ENCODE peak calls at places on chromosomes 3 and 15, in seven cellular contexts. I is uterus; F is IMR-90; Y is astrocyte of the spinal cord; N is CD8-positive, alpha-beta T cell; C is stomach; Q is fibroblast of mammary gland. A is an unnamed sample.

GRCh38 chr3:127855246-127855645 is 32.9 kb upstream of the MGLL start:
- DNase-seq in Q (no peak), I (no peak), F (no peak), C (no peak), N (no peak), Y (no peak), A (no peak)

GRCh38 chr15:101022306-101022705 is 103.1 kb downstream of the LRRK1 start:
- DNase-seq in C (peak), I (no peak), Y (no peak), Q (no peak), F (no peak), N (peak), A (peak)

GRCh38 chr3:155658006-155658405 is 86.9 kb downstream of the PLCH1 start:
- DNase-seq in I (no peak), F (no peak), N (no peak), C (no peak), Y (no peak), Q (no peak), A (no peak)

GRCh38 chr3:52372822-52373504 is 56.8 kb downstream of the DNAH1 start:
- DNase-seq in N (no peak), C (peak), Q (no peak), F (no peak), Y (no peak), I (no peak), A (no peak)

GRCh38 chr3:103440539-103441113 is 1005.8 kb downstream of the ZPLD1 start:
- DNase-seq in F (peak), I (no peak), Q (no peak), N (no peak), C (no peak), Y (peak), A (no peak)

GRCh38 chr3:78872195-78872594 is 895.6 kb downstream of the ROBO1 start:
- DNase-seq in I (no peak), Y (no peak), F (no peak), Q (no peak), C (no peak), N (no peak), A (no peak)

GRCh38 chr15:39127925-39128617 is 452.8 kb upstream of the THBS1 start:
- DNase-seq in Y (peak), C (no peak), N (no peak), Q (peak), F (peak), I (no peak), A (no peak)

GRCh38 chr3:103437850-103438249 is 1003.0 kb downstream of the ZPLD1 start:
- DNase-seq in I (no peak), Y (no peak), C (no peak), N (no peak), F (no peak), Q (no peak), A (no peak)

GRCh38 chr3:33186524-33187367 is 31.9 kb downstream of the SUSD5 start:
- DNase-seq in Y (peak), I (no peak), C (no peak), F (peak), N (no peak), Q (peak), A (no peak)

GRCh38 chr3:65676592-65676991 is 362.1 kb downstream of the MAGI1 start:
- DNase-seq in F (no peak), Y (no peak), N (no peak), I (no peak), C (no peak), Q (no peak), A (no peak)

GRCh38 chr3:111277226-111277625 is 205.6 kb downstream of the NECTIN3 start:
- DNase-seq in C (no peak), N (no peak), Q (peak), Y (peak), F (peak), I (no peak), A (no peak)

GRCh38 chr15:66641485-66642313 is 60.3 kb upstream of the SMAD6 start:
- DNase-seq in Q (no peak), I (no peak), Y (no peak), N (no peak), C (no peak), F (no peak), A (no peak)

GRCh38 chr3:127091376-127091775 is 101.6 kb upstream of the PRR23E start:
- DNase-seq in C (no peak), Q (no peak), Y (no peak), N (no peak), F (no peak), I (no peak), A (peak)

GRCh38 chr3:13877911-13878710 is 1.8 kb downstream of the WNT7A start:
- DNase-seq in F (no peak), I (no peak), N (no peak), C (no peak), Y (no peak), Q (no peak), A (no peak)

GRCh38 chr3:48952510-48953118 is 34.0 kb downstream of the ARIH2 start:
- DNase-seq in Q (peak), I (no peak), N (peak), Y (no peak), F (no peak), C (peak), A (no peak)
- TF ChIP-seq CTCF in Q (peak), I (no peak), N (peak), Y (peak), F (peak), C (peak), A (peak)

GRCh38 chr15:55283295-55284147 is 6.1 kb downstream of the RAB27A start:
- DNase-seq in Q (no peak), N (no peak), I (no peak), C (peak), Y (no peak), F (no peak), A (no peak)

GRCh38 chr15:55284461-55284860 is 5.2 kb downstream of the RAB27A start:
- DNase-seq in Y (no peak), N (no peak), F (no peak), Q (no peak), C (no peak), I (no peak), A (no peak)

GRCh38 chr15:55281517-55282227 is 7.9 kb downstream of the RAB27A start:
- DNase-seq in I (no peak), Y (no peak), Q (no peak), N (no peak), F (no peak), C (no peak), A (no peak)

GRCh38 chr15:55279746-55280351 is 9.8 kb downstream of the RAB27A start:
- DNase-seq in F (peak), Y (peak), C (no peak), Q (peak), I (no peak), N (peak), A (no peak)

GRCh38 chr15:55282284-55282833 is 7.3 kb downstream of the RAB27A start:
- DNase-seq in F (peak), N (no peak), Y (peak), C (no peak), I (no peak), Q (peak), A (no peak)
- H3K4me3 ChIP-seq in F (no peak), N (no peak), Y (no peak), C (no peak), I (no peak), Q (no peak), A (no peak)

GRCh38 chr15:84750583-84751092 is 2.2 kb downstream of the ZNF592 start:
- DNase-seq in F (no peak), Q (no peak), C (no peak), N (no peak), I (no peak), Y (no peak), A (no peak)

GRCh38 chr15:84752195-84752594 is 3.8 kb downstream of the ZNF592 start:
- DNase-seq in C (no peak), I (no peak), N (no peak), Q (no peak), F (no peak), Y (no peak), A (no peak)

GRCh38 chr15:84749111-84749991 is 959 bp downstream of the ZNF592 start:
- DNase-seq in F (no peak), I (peak), Q (peak), Y (no peak), C (peak), N (peak), A (peak)

GRCh38 chr15:84748274-84749110 is at the start of gene ZNF592:
- DNase-seq in C (peak), I (peak), F (peak), Q (peak), Y (peak), N (peak), A (peak)

GRCh38 chr15:84747423-84748273 is 744 bp upstream of the ZNF592 start:
- DNase-seq in F (peak), I (peak), Y (peak), C (peak), N (peak), Q (peak), A (peak)
- TF ChIP-seq CTCF in F (no peak), I (no peak), Y (no peak), C (no peak), N (no peak), Q (no peak), A (no peak)

GRCh38 chr15:90401499-90401898 is 13.5 kb downstream of the IQGAP1 start:
- DNase-seq in I (no peak), C (no peak), Q (no peak), F (no peak), N (no peak), Y (no peak), A (no peak)
- H3K4me3 ChIP-seq in I (no peak), C (no peak), Q (no peak), F (no peak), N (no peak), Y (no peak), A (no peak)

DNA sequence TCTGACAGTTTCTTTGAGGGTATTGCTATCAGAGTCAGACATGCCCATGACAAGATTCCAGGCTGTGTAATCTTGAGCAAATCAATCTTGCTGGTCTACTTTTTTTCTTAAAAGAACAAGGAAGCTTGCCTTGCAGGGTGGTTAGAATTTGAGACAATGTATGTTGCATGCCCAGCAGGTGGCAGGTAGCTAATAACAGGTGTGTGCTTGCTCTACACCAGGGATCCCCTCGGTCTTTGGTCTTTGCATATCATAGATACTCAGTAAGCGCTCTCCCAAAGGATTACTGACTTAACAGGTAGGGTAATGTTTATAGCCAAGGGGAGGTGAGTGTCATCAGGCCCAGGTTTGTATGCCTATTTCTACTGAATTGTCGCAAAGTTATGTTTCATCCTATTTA is 37.3 kb downstream of the CACNA1D start:
- DNase-seq in N (no peak), Q (no peak), F (no peak), C (no peak), I (no peak), Y (no peak), A (no peak)
- TF ChIP-seq CTCF in N (no peak), Q (no peak), F (no peak), C (no peak), I (no peak), Y (no peak), A (peak)

DNA sequence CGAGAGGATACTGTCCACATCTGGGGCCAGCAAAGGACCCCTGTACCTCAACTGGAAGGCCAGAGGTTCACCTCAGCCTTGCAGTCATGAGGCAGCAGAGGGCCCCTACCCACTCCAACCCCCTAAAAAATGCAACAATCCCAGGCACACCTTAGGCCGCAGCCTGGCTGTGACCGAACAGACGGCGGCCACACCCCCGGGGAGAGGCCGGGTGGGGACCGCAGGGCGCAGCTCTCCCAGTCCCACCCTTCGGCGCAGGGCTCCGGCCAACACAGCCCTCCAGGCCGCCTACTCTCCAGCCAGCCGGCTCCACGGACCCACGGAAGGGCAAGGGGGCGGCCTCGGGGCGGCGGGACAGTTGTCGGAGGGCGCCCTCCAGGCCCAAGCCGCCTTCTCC is 457 bp upstream of the DNAJA4 start:
- DNase-seq in Q (no peak), F (no peak), C (peak), N (no peak), I (no peak), Y (no peak), A (no peak)
- H3K4me3 ChIP-seq in Q (peak), F (no peak), C (peak), N (peak), I (peak), Y (no peak), A (no peak)

DNA sequence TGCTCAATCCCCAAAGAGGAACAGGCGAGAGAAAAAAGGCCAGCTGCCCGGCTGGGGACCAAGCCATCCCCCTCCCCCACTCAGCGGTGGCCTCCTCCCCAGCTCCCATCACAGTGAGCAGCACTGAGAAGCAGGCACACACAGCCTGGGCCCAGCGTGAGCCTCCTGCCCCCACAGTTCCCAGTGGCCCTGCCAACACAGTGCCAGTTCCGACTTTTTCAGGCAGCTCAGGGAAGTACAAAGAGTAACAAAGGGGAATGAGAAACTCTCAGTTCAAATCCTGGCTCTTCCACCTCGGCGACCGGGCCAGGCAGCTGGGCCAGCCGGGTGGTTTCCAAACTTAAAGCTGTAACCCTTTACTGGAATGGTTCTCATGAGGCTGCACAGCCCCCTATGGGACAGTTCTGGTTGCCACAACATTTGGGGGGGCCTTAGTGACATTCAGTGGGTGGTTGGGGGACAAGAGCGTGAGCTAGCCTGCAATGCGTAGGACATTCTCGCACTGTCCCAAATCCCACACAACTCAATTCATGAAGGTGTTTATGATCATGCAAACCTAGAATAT is 18.4 kb downstream of the TNK2 start:
- DNase-seq in C (no peak), I (no peak), Q (no peak), N (no peak), F (no peak), Y (no peak), A (no peak)
- TF ChIP-seq CTCF in C (no peak), I (no peak), Q (no peak), N (no peak), F (no peak), Y (no peak), A (no peak)

DNA sequence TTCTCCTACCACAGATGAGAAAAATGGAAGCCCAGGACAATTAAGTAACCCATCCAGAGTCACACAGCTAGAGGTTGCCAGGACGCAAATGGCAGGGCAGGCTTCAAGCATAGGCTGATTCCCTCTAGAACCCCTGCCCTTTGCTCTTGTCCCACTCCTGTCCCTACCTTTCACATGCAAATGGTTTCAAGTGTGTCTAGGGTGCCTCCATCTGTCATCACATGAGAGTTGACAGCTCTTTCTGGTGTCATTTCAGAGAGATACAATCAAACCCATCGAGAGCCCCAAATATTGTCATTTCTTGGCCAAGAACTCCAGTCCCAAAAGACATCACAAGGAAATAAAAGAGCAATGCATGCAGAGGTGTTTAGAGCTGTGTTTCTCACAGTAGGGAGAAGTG is 23.7 kb downstream of the CCDC12 start:
- DNase-seq in F (no peak), N (no peak), C (no peak), Y (no peak), Q (no peak), I (no peak), A (no peak)
- H3K4me3 ChIP-seq in F (no peak), N (no peak), C (no peak), Y (no peak), Q (no peak), I (no peak), A (no peak)